ENCODE peak calls at places on chromosomes 3 and 15, in nine cellular contexts. O is HepG2; I is lung; L is tibial artery; H is pancreas; W is CD8-positive, alpha-beta T cell; K is astrocyte; X is DND-41; N is endodermal cell. G is an unnamed sample. For H3K27me3, the result is how much of the 10 kb centered on the place peaks cover.

GRCh38 chr15:96338772-96339661 is 8.5 kb downstream of the NR2F2 start:
- DNase-seq in W (no peak), K (no peak), O (peak), H (no peak), N (peak), L (no peak), I (peak), X (no peak), G (no peak)

GRCh38 chr3:73431136-73431933 is 193.4 kb downstream of the PDZRN3 start:
- DNase-seq in K (no peak), X (no peak), H (no peak), L (no peak), N (no peak), W (no peak), O (no peak), I (no peak), G (no peak)

GRCh38 chr3:98513136-98513535 is 9.6 kb downstream of the CLDND1 start:
- DNase-seq in N (no peak), W (no peak), X (no peak), K (peak), O (no peak), L (no peak), H (no peak), I (no peak), G (no peak)

GRCh38 chr3:141876381-141876890 is at the start of gene ATP1B3:
- DNase-seq in X (peak), H (peak), W (peak), L (peak), O (peak), K (peak), N (peak), I (peak), G (peak)

GRCh38 chr15:54345301-54345700 is 367.1 kb downstream of the UNC13C start:
- DNase-seq in L (no peak), O (no peak), X (no peak), N (no peak), K (no peak), H (no peak), W (no peak), I (no peak), G (no peak)

GRCh38 chr3:126201168-126201567 is 20.8 kb upstream of the ALDH1L1 start:
- DNase-seq in L (no peak), I (no peak), W (no peak), K (no peak), O (no peak), X (no peak), N (no peak), H (no peak), G (no peak)

GRCh38 chr3:177452487-177452886 is 255.2 kb upstream of the TBL1XR1 start:
- DNase-seq in L (no peak), H (no peak), X (no peak), I (no peak), W (no peak), K (peak), O (no peak), N (no peak), G (no peak)

GRCh38 chr15:42083605-42083908 is 10.8 kb downstream of the PLA2G4D start:
- DNase-seq in L (no peak), O (no peak), H (no peak), X (no peak), I (no peak), W (no peak), N (no peak), K (no peak), G (no peak)

GRCh38 chr15:90165659-90166489 is 35.3 kb upstream of the SEMA4B start:
- DNase-seq in K (peak), W (no peak), I (peak), H (peak), O (peak), X (no peak), N (peak), L (peak), G (peak)

GRCh38 chr15:99232740-99233139 is 16.6 kb downstream of the TTC23 start:
- DNase-seq in H (no peak), O (no peak), N (no peak), X (no peak), K (no peak), L (no peak), W (no peak), I (no peak), G (no peak)

GRCh38 chr15:56832125-56832524 is 86.3 kb upstream of the TCF12 start:
- DNase-seq in W (no peak), N (no peak), K (no peak), I (no peak), H (peak), O (no peak), L (peak), X (no peak), G (no peak)

GRCh38 chr15:26101443-26101842 is 238.3 kb upstream of the ATP10A start:
- DNase-seq in H (no peak), I (no peak), L (no peak), X (no peak), N (no peak), O (no peak), W (no peak), K (no peak), G (no peak)

GRCh38 chr15:26106556-26106955 is 243.4 kb upstream of the ATP10A start:
- DNase-seq in K (no peak), L (no peak), W (no peak), N (no peak), H (no peak), O (no peak), I (no peak), X (no peak), G (no peak)

GRCh38 chr15:26102988-26103387 is 239.9 kb upstream of the ATP10A start:
- DNase-seq in L (no peak), X (no peak), N (no peak), W (no peak), H (no peak), K (no peak), I (no peak), O (no peak), G (no peak)

GRCh38 chr15:26098801-26099200 is 235.7 kb upstream of the ATP10A start:
- DNase-seq in I (no peak), W (no peak), L (no peak), X (no peak), N (no peak), O (no peak), K (no peak), H (no peak), G (no peak)

DNA sequence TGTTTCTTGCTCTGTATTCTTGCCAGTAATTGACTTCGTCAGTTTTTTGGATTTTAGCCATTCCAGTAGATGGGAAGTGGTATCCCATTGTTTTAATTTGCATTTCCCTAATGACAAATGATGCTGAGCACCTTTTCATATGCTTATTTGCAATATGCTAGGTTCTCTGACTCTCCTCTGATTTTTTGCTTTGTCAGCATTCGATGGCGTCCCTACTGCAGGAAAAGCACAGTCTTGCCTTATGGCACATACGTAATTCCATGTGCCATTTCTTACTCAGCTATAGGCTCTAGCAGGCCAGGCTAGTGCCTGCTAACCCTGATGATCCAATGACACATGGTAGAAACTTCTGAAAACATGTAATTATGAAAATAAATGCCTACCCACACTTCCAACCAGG is 239.2 kb upstream of the ATP10A start:
- DNase-seq in X (no peak), K (no peak), H (no peak), O (no peak), L (no peak), W (no peak), N (no peak), I (no peak), G (no peak)
- H3K4me3 ChIP-seq in X (no peak), K (no peak), H (no peak), O (no peak), L (no peak), W (no peak), N (no peak), I (no peak), G (no peak)

GRCh38 chr15:23647421-23648375 is at the start of gene MAGEL2:
- DNase-seq in N (peak), K (peak), X (no peak), H (no peak), I (no peak), W (no peak), O (no peak), L (no peak), G (no peak)

GRCh38 chr15:23647001-23647295 is 719 bp downstream of the MAGEL2 start:
- DNase-seq in X (no peak), I (no peak), N (no peak), L (no peak), K (no peak), H (no peak), W (no peak), O (no peak), G (no peak)

GRCh38 chr15:23646165-23647000 is 1.3 kb downstream of the MAGEL2 start:
- DNase-seq in X (no peak), L (no peak), I (no peak), N (peak), K (no peak), H (no peak), W (no peak), O (no peak), G (no peak)

GRCh38 chr15:23645379-23646164 is 2.1 kb downstream of the MAGEL2 start:
- DNase-seq in W (no peak), H (no peak), I (no peak), O (peak), X (no peak), N (peak), L (no peak), K (no peak), G (no peak)

GRCh38 chr15:23648920-23649515 is 1.4 kb upstream of the MAGEL2 start:
- DNase-seq in N (peak), K (no peak), I (no peak), O (peak), W (peak), L (no peak), X (peak), H (peak), G (no peak)
- TF ChIP-seq CTCF in N (peak), K (peak), I (no peak), O (peak), W (no peak), L (peak), X (peak), H (peak), G (peak)

DNA sequence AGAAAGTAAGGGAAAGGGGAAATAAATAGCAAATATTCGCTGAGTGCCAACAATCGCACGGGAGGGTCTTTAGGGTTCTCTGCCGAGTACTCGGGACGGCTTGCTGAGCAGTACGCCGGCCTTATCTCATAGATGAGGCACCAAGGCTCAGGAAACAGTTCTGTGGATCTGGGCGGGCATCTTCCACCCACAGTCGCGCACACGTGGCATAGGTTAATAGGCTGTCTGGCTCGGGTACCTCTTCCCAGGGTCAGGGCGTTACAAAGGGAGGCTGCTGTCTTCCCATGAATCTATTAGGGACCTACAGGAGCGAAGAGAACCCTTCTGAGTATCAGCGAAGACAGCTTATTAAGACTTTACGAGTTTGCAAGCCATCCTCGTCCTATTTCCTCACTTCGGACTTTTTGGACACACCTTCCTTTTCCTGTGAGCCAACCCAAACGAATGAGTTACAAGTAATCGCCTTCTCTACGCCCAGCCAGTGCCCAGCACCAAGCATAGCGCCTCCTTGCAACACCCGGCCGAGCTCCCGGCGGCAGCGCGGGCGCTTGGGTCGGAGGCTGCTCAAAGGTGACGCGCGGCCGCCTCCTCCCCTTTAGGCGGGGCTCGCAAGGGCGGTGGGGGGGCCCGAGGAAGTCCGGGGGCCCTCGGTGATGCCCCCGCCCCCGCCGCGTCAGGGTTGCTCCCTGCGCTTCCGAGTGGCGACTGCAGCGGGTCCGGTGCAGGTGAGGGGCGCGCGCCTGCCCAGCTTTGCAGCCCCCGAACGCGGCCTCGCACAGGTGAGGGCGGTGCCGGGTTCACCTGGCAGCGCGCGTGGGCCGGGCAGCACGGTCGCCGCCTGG is at the start of gene MCTP2:
- DNase-seq in H (peak), X (peak), K (peak), O (peak), W (peak), N (peak), L (peak), I (peak), G (peak)
- H3K27me3 ChIP-seq in H (under half), X (under half), K (under half), O (under half), W (under half), N (under half), L (under half), I (under half), G (under half)

DNA sequence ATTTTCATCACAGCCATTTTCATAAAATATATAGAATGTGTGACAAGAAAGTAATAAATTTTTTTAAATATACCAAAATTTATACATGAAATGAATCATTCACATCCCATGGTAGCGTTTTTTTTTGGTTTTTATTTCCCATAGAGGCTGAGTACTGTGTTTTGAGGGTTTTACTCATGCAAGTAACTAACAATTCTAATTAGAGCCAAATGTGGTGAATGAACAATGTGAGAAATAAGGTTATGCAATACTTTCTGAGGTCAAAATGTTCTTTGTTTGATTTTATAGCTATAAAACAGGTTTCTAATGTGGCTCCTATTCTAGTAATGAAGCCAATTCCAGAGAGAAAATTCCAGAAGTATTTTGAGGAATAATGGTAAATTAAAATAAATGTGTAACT is 386.8 kb downstream of the TBC1D5 start:
- DNase-seq in I (no peak), H (no peak), L (no peak), N (no peak), W (no peak), K (peak), O (no peak), X (no peak), G (no peak)
- H3K4me3 ChIP-seq in I (no peak), H (no peak), L (no peak), N (no peak), W (no peak), K (no peak), O (no peak), X (no peak), G (no peak)

GRCh38 chr15:27869697-27870281 is 229.3 kb downstream of the OCA2 start:
- DNase-seq in K (no peak), I (no peak), O (no peak), W (no peak), H (no peak), L (no peak), X (no peak), N (no peak), G (no peak)

GRCh38 chr15:27871078-27871695 is 227.9 kb downstream of the OCA2 start:
- DNase-seq in L (no peak), X (no peak), N (no peak), H (no peak), I (no peak), K (no peak), O (no peak), W (no peak), G (no peak)

GRCh38 chr15:27872355-27872754 is 226.8 kb downstream of the OCA2 start:
- DNase-seq in N (no peak), L (no peak), X (no peak), I (no peak), O (no peak), W (no peak), K (no peak), H (no peak), G (no peak)

GRCh38 chr15:27873039-27873438 is 226.1 kb downstream of the OCA2 start:
- DNase-seq in H (no peak), X (no peak), N (no peak), O (no peak), K (no peak), I (no peak), L (no peak), W (no peak), G (no peak)

GRCh38 chr15:27873825-27874224 is 225.3 kb downstream of the OCA2 start:
- DNase-seq in K (no peak), X (no peak), L (no peak), H (no peak), W (no peak), I (no peak), N (no peak), O (no peak), G (no peak)
- TF ChIP-seq CTCF in K (no peak), X (no peak), L (no peak), H (no peak), W (no peak), I (no peak), N (no peak), O (no peak), G (no peak)

GRCh38 chr3:45942051-45942825 is 1.0 kb upstream of the CXCR6 start:
- DNase-seq in I (no peak), O (no peak), K (no peak), W (no peak), H (no peak), X (peak), L (peak), N (no peak), G (no peak)

GRCh38 chr3:45938858-45939257 is 4.4 kb upstream of the CXCR6 start:
- DNase-seq in N (peak), L (peak), X (peak), I (peak), O (peak), H (peak), W (peak), K (peak), G (peak)

GRCh38 chr3:45939341-45939771 is 3.9 kb upstream of the CXCR6 start:
- DNase-seq in O (no peak), X (no peak), H (no peak), I (no peak), K (peak), W (no peak), N (peak), L (peak), G (no peak)

GRCh38 chr3:45940004-45940780 is 3.1 kb upstream of the CXCR6 start:
- DNase-seq in K (no peak), I (no peak), H (no peak), L (peak), X (no peak), O (no peak), W (no peak), N (no peak), G (no peak)

GRCh38 chr3:45940781-45941365 is 2.4 kb upstream of the CXCR6 start:
- DNase-seq in W (no peak), I (no peak), O (no peak), H (no peak), L (peak), K (no peak), X (no peak), N (no peak), G (no peak)
- H3K27me3 ChIP-seq in W (under half), I (under half), O (under half), H (under half), L (under half), K (under half), X (under half), N (under half), G (under half)

DNA sequence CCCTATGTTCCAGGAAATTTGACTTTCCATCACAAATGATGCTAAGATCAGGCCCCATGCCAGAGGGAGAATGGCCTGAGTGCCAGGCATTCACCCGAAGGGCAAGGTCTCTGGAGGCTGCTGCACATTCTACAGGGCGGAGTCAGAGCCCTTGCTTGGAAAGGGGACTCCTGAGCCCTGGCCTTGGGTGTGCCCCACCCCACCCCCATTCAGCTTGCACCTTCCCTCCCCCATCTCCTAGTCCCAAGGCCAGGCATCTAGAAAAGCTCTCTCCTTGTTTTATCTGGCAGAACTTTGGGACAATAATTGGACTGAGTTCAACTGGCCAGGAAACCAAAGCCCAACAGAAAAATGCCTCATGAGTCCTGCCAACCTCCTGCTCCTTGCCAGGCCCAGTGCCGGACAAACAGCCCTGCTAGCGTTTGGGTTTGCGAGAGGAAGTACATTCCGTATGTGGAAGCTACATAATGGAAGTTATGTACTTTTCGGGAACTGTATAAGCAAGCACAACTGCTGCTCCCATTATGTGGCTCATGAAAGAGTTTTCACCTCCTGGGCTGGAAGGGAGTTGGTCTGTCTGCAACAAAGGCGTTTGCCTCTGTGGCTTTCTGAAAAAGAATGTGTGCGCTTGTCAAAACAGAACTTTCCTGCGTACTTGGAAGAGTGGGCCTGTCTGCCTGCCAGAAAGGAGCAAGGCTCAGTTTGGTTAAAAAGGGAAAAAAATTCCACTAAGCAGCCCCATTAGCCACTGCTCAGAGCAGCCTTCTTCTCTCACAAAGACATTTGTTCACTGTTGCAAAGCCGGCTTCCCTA is 321.4 kb upstream of the CTNNB1 start:
- DNase-seq in W (no peak), H (peak), L (peak), I (peak), N (no peak), K (peak), X (no peak), O (peak), G (no peak)
- H3K4me3 ChIP-seq in W (no peak), H (no peak), L (peak), I (no peak), N (no peak), K (no peak), X (no peak), O (no peak), G (no peak)

GRCh38 chr3:51977449-51978142 is 2.7 kb downstream of the ABHD14A start:
- DNase-seq in L (no peak), W (peak), K (no peak), N (no peak), I (no peak), X (no peak), O (no peak), H (no peak), G (no peak)

GRCh38 chr3:51974963-51975856 is at the start of gene ABHD14A:
- DNase-seq in L (peak), W (peak), O (peak), K (peak), X (peak), I (peak), N (peak), H (peak), G (peak)

GRCh38 chr3:51975857-51976549 is 1.1 kb downstream of the ABHD14A start:
- DNase-seq in I (peak), O (peak), X (no peak), N (peak), K (peak), L (peak), H (peak), W (peak), G (peak)

GRCh38 chr3:51971350-51971749 is 2.5 kb downstream of the ABHD14B start:
- DNase-seq in H (no peak), X (no peak), I (no peak), L (no peak), N (peak), K (no peak), O (no peak), W (no peak), G (no peak)

GRCh38 chr3:51974277-51974962 is 444 bp upstream of the ABHD14A start:
- DNase-seq in L (no peak), W (no peak), I (no peak), X (peak), N (no peak), H (peak), O (no peak), K (no peak), G (no peak)
- TF ChIP-seq CTCF in L (no peak), W (no peak), I (no peak), X (no peak), N (peak), H (no peak), O (peak), K (no peak), G (no peak)

DNA sequence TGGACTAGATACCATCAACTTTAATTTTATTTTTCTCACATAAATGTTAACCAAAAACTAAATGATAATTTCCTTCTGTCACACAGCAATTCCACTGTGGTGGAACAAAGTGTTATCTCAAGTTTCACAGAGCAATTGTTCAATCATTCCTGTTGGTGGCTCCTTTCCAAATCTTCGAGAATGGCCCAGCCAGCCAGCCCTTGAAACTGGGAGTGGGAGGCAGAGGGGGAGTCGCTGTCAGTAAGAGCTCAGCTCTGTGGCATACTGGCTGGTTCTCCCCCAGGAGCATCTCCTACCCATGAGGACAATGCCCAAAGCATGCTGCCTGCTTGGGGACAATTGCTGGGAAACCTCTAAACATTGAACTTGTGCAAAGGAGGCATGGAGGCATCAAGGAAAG is 47.7 kb downstream of the MECOM start:
- DNase-seq in O (no peak), L (no peak), X (no peak), W (no peak), H (no peak), N (no peak), K (no peak), I (no peak), G (no peak)
- H3K27me3 ChIP-seq in O (under half), L (under half), X (under half), W (under half), H (under half), N (under half), K (under half), I (under half), G (under half)

G was measured in GM06990.